ENCODE peak calls at places on chromosome 22, in six cellular contexts. B is mesendoderm, Z is A549, A is IMR-90, N is fibroblast of lung, R is GM23248. T is an unnamed sample.

GRCh38 chr22:40487663-40488249 is 117.4 kb downstream of the SGSM3 start:
- DNase-seq in B (no peak), Z (peak; percentile 50), A (peak; percentile 47), N (peak; percentile 40), R (peak; percentile 58), T (peak; percentile 79)

GRCh38 chr22:29813563-29813962 is 24.5 kb downstream of the ASCC2 start:
- DNase-seq in B (peak; percentile 57), Z (peak; percentile 69), A (no peak), N (no peak), R (no peak), T (no peak)

GRCh38 chr22:44532466-44533025 is 34.5 kb upstream of the RTL6 start:
- DNase-seq in B (no peak), Z (no peak), A (no peak), N (no peak), R (no peak), T (no peak)

GRCh38 chr22:30204015-30204741 is 42.4 kb downstream of the LIF start:
- DNase-seq in B (no peak), Z (no peak), A (no peak), N (no peak), R (no peak), T (no peak)

GRCh38 chr22:32539631-32540449 is 65.2 kb downstream of the FBXO7 start:
- DNase-seq in B (peak; percentile 82), Z (peak; percentile 16), A (no peak), N (peak; percentile 67), R (no peak), T (no peak)

GRCh38 chr22:17772249-17772962 is 1.9 kb downstream of the BID start:
- DNase-seq in B (no peak), Z (no peak), A (peak; percentile 42), N (peak; percentile 44), R (peak; percentile 23), T (peak; percentile 95)

GRCh38 chr22:19892249-19892879 is 37.7 kb upstream of the GNB1L start:
- DNase-seq in B (no peak), Z (no peak), A (peak; percentile 53), N (peak; percentile 50), R (no peak), T (no peak)

GRCh38 chr22:44430716-44431115 is 67.3 kb downstream of the RTL6 start:
- DNase-seq in B (no peak), Z (no peak), A (no peak), N (no peak), R (no peak), T (no peak)

GRCh38 chr22:50603511-50604255 is 3.1 kb downstream of the MAPK8IP2 start:
- DNase-seq in B (no peak), Z (no peak), A (no peak), N (no peak), R (no peak), T (peak; percentile 83)

GRCh38 chr22:32858121-32858703 is 56.7 kb downstream of the TIMP3 start:
- DNase-seq in B (no peak), Z (no peak), A (no peak), N (no peak), R (peak; percentile 13), T (no peak)

GRCh38 chr22:37314315-37315046 is 32.2 kb downstream of the CYTH4 start:
- DNase-seq in B (no peak), Z (no peak), A (no peak), N (no peak), R (no peak), T (no peak)

GRCh38 chr22:25970348-25970995 is 198.8 kb upstream of the SEZ6L start:
- DNase-seq in B (peak; percentile 93), Z (no peak), A (no peak), N (no peak), R (no peak), T (no peak)

GRCh38 chr22:25969286-25969685 is 200.0 kb upstream of the SEZ6L start:
- DNase-seq in B (no peak), Z (no peak), A (no peak), N (no peak), R (no peak), T (no peak)

GRCh38 chr22:25972397-25972796 is 196.9 kb upstream of the SEZ6L start:
- DNase-seq in B (peak; percentile 3), Z (no peak), A (no peak), N (no peak), R (no peak), T (no peak)

GRCh38 chr22:25969901-25970300 is 199.4 kb upstream of the SEZ6L start:
- DNase-seq in B (no peak), Z (no peak), A (no peak), N (no peak), R (no peak), T (no peak)

GRCh38 chr22:25970996-25971811 is 198.1 kb upstream of the SEZ6L start:
- DNase-seq in B (peak; percentile 18), Z (no peak), A (no peak), N (no peak), R (no peak), T (no peak)
- H3K4me2 ChIP-seq in B (no peak overlapping the region), Z (no peak overlapping the region), A (no peak overlapping the region), N (no peak overlapping the region), R (no peak overlapping the region), T (no peak overlapping the region)

GRCh38 chr22:38415561-38416321 is 39.3 kb downstream of the KCNJ4 start:
- DNase-seq in B (peak; percentile 63), Z (no peak), A (no peak), N (no peak), R (no peak), T (peak; percentile 85)
- H3K4me2 ChIP-seq in B (no peak overlapping the region), Z (no peak overlapping the region), A (no peak overlapping the region), N (no peak overlapping the region), R (no peak overlapping the region), T (no peak overlapping the region)

GRCh38 chr22:46239261-46240048 is 10.6 kb downstream of the CDPF1 start:
- DNase-seq in B (no peak), Z (no peak), A (no peak), N (no peak), R (no peak), T (no peak)

GRCh38 chr22:46237453-46238158 is 12.5 kb downstream of the CDPF1 start:
- DNase-seq in B (no peak), Z (no peak), A (peak; percentile 31), N (no peak), R (no peak), T (no peak)

GRCh38 chr22:46240073-46240472 is 10.0 kb downstream of the CDPF1 start:
- DNase-seq in B (no peak), Z (no peak), A (no peak), N (no peak), R (no peak), T (no peak)

GRCh38 chr22:46240506-46240905 is 9.6 kb downstream of the CDPF1 start:
- DNase-seq in B (no peak), Z (no peak), A (no peak), N (no peak), R (no peak), T (no peak)

GRCh38 chr22:46238541-46238940 is 11.6 kb downstream of the CDPF1 start:
- DNase-seq in B (no peak), Z (no peak), A (no peak), N (no peak), R (no peak), T (no peak)
- H3K4me2 ChIP-seq in B (no peak overlapping the region), Z (no peak overlapping the region), A (no peak overlapping the region), N (no peak overlapping the region), R (no peak overlapping the region), T (no peak overlapping the region)

GRCh38 chr22:23029521-23030228 is 40.6 kb upstream of the GNAZ start:
- DNase-seq in B (peak; percentile 79), Z (no peak), A (no peak), N (no peak), R (no peak), T (no peak)
- H3K4me2 ChIP-seq in B (no peak overlapping the region), Z (no peak overlapping the region), A (no peak overlapping the region), N (no peak overlapping the region), R (no peak overlapping the region), T (no peak overlapping the region)

GRCh38 chr22:21860640-21861039 is 6.8 kb downstream of the MAPK1 start:
- DNase-seq in B (no peak), Z (no peak), A (no peak), N (no peak), R (no peak), T (no peak)
- H3K4me2 ChIP-seq in B (no peak overlapping the region), Z (peak overlapping the region; percentile 44), A (no peak overlapping the region), N (no peak overlapping the region), R (no peak overlapping the region), T (no peak overlapping the region)